ENCODE peak calls at places on chromosomes 12 and 14, in eight cellular contexts. One of them, this sample, is unnamed.

GRCh38 chr12:80272516-80272915 is 171.5 kb upstream of the PTPRQ start:
- DNase-seq in stimulated activated CD4-positive, alpha-beta T cell treated with anti-CD3 and anti-CD28 coated beads, Interleukin-2, amount 100 ng/mL, for 48 hours: no peak
- DNase-seq in HEK293T: no peak
- DNase-seq in T1000: no peak
- DNase-seq in mucosa of gallbladder: no peak
- DNase-seq in AG08395: no peak
- DNase-seq in MCF 10A: no peak
- DNase-seq in CD4-positive, alpha-beta T cell: no peak
- DNase-seq in this sample: peak

GRCh38 chr12:100827901-100828520 is 33.4 kb downstream of the ANO4 start:
- DNase-seq in stimulated activated CD4-positive, alpha-beta T cell treated with anti-CD3 and anti-CD28 coated beads, Interleukin-2, amount 100 ng/mL, for 48 hours: no peak
- DNase-seq in HEK293T: peak
- DNase-seq in T1000: no peak
- DNase-seq in mucosa of gallbladder: no peak
- DNase-seq in AG08395: peak
- DNase-seq in MCF 10A: peak
- DNase-seq in CD4-positive, alpha-beta T cell: no peak
- DNase-seq in this sample: peak

GRCh38 chr12:84696281-84696680 is 216.3 kb downstream of the SLC6A15 start:
- DNase-seq in stimulated activated CD4-positive, alpha-beta T cell treated with anti-CD3 and anti-CD28 coated beads, Interleukin-2, amount 100 ng/mL, for 48 hours: no peak
- DNase-seq in HEK293T: no peak
- DNase-seq in T1000: no peak
- DNase-seq in mucosa of gallbladder: no peak
- DNase-seq in AG08395: peak
- DNase-seq in MCF 10A: no peak
- DNase-seq in CD4-positive, alpha-beta T cell: no peak
- DNase-seq in this sample: no peak

GRCh38 chr14:83071888-83072501 is 1538.3 kb upstream of the SEL1L start:
- DNase-seq in stimulated activated CD4-positive, alpha-beta T cell treated with anti-CD3 and anti-CD28 coated beads, Interleukin-2, amount 100 ng/mL, for 48 hours: no peak
- DNase-seq in HEK293T: no peak
- DNase-seq in T1000: no peak
- DNase-seq in mucosa of gallbladder: no peak
- DNase-seq in AG08395: no peak
- DNase-seq in MCF 10A: peak
- DNase-seq in CD4-positive, alpha-beta T cell: no peak
- DNase-seq in this sample: no peak

GRCh38 chr12:66514581-66514980 is 164.3 kb downstream of the GRIP1 start:
- DNase-seq in stimulated activated CD4-positive, alpha-beta T cell treated with anti-CD3 and anti-CD28 coated beads, Interleukin-2, amount 100 ng/mL, for 48 hours: no peak
- DNase-seq in HEK293T: no peak
- DNase-seq in T1000: no peak
- DNase-seq in mucosa of gallbladder: no peak
- DNase-seq in AG08395: peak
- DNase-seq in MCF 10A: peak
- DNase-seq in CD4-positive, alpha-beta T cell: no peak
- DNase-seq in this sample: peak

GRCh38 chr12:31832740-31833540 is 104.1 kb upstream of the AMN1 start:
- DNase-seq in stimulated activated CD4-positive, alpha-beta T cell treated with anti-CD3 and anti-CD28 coated beads, Interleukin-2, amount 100 ng/mL, for 48 hours: peak
- DNase-seq in HEK293T: no peak
- DNase-seq in T1000: no peak
- DNase-seq in mucosa of gallbladder: no peak
- DNase-seq in AG08395: no peak
- DNase-seq in MCF 10A: no peak
- DNase-seq in CD4-positive, alpha-beta T cell: no peak
- DNase-seq in this sample: no peak

GRCh38 chr14:64463198-64463597 is 2.1 kb upstream of the AKAP5 start:
- DNase-seq in stimulated activated CD4-positive, alpha-beta T cell treated with anti-CD3 and anti-CD28 coated beads, Interleukin-2, amount 100 ng/mL, for 48 hours: no peak
- DNase-seq in HEK293T: no peak
- DNase-seq in T1000: no peak
- DNase-seq in mucosa of gallbladder: no peak
- DNase-seq in AG08395: no peak
- DNase-seq in MCF 10A: no peak
- DNase-seq in CD4-positive, alpha-beta T cell: no peak
- DNase-seq in this sample: no peak

GRCh38 chr12:57614178-57614947 is 3.1 kb downstream of the ARHGEF25 start:
- DNase-seq in stimulated activated CD4-positive, alpha-beta T cell treated with anti-CD3 and anti-CD28 coated beads, Interleukin-2, amount 100 ng/mL, for 48 hours: no peak
- DNase-seq in HEK293T: peak
- DNase-seq in T1000: no peak
- DNase-seq in mucosa of gallbladder: no peak
- DNase-seq in AG08395: peak
- DNase-seq in MCF 10A: peak
- DNase-seq in CD4-positive, alpha-beta T cell: no peak
- DNase-seq in this sample: peak

GRCh38 chr12:27733052-27733656 is 22.5 kb downstream of the MRPS35 start:
- DNase-seq in stimulated activated CD4-positive, alpha-beta T cell treated with anti-CD3 and anti-CD28 coated beads, Interleukin-2, amount 100 ng/mL, for 48 hours: no peak
- DNase-seq in HEK293T: peak
- DNase-seq in T1000: peak
- DNase-seq in mucosa of gallbladder: no peak
- DNase-seq in AG08395: peak
- DNase-seq in MCF 10A: peak
- DNase-seq in CD4-positive, alpha-beta T cell: no peak
- DNase-seq in this sample: peak

GRCh38 chr12:53985900-53986685 is 1.1 kb downstream of the HOXC10 start:
- DNase-seq in stimulated activated CD4-positive, alpha-beta T cell treated with anti-CD3 and anti-CD28 coated beads, Interleukin-2, amount 100 ng/mL, for 48 hours: no peak
- DNase-seq in HEK293T: no peak
- DNase-seq in T1000: no peak
- DNase-seq in mucosa of gallbladder: no peak
- DNase-seq in AG08395: peak
- DNase-seq in MCF 10A: no peak
- DNase-seq in CD4-positive, alpha-beta T cell: no peak
- DNase-seq in this sample: peak

GRCh38 chr14:52802597-52802996 is 11.2 kb upstream of the GNPNAT1 start:
- DNase-seq in stimulated activated CD4-positive, alpha-beta T cell treated with anti-CD3 and anti-CD28 coated beads, Interleukin-2, amount 100 ng/mL, for 48 hours: no peak
- DNase-seq in HEK293T: no peak
- DNase-seq in T1000: no peak
- DNase-seq in mucosa of gallbladder: no peak
- DNase-seq in AG08395: peak
- DNase-seq in MCF 10A: peak
- DNase-seq in CD4-positive, alpha-beta T cell: no peak
- DNase-seq in this sample: peak

This sample was measured in foreskin fibroblast.